ENCODE peak calls at places on chromosome 10, in five cellular contexts. U is BJ, Q is SW 1271, K is colonic mucosa, T is upper lobe of right lung. D is an unnamed sample.

GRCh38 chr10:71643904-71644303 is 75.7 kb downstream of the C10orf105 start:
- DNase-seq in U (no peak), Q (no peak), K (no peak), T (no peak), D (no peak)

GRCh38 chr10:29479081-29479917 is 155.5 kb downstream of the SVIL start:
- DNase-seq in U (no peak), Q (no peak), K (no peak), T (no peak), D (no peak)

GRCh38 chr10:79308969-79309665 is 38.2 kb upstream of the PPIF start:
- DNase-seq in U (no peak), Q (no peak), K (peak), T (no peak), D (no peak)

GRCh38 chr10:50600831-50601466 is 22.8 kb downstream of the SGMS1 start:
- DNase-seq in U (no peak), Q (no peak), K (no peak), T (no peak), D (no peak)

GRCh38 chr10:106278385-106278784 is 886.1 kb downstream of the SORCS1 start:
- DNase-seq in U (no peak), Q (no peak), K (no peak), T (no peak), D (no peak)

GRCh38 chr10:9342865-9343450 is 1288.5 kb downstream of the GATA3 start:
- DNase-seq in U (no peak), Q (peak), K (no peak), T (no peak), D (peak)

GRCh38 chr10:43214956-43215561 is 51.8 kb downstream of the RASGEF1A start:
- DNase-seq in U (no peak), Q (no peak), K (no peak), T (no peak), D (no peak)

GRCh38 chr10:36066102-36066501 is 424.0 kb upstream of the FZD8 start:
- DNase-seq in U (no peak), Q (no peak), K (no peak), T (no peak), D (no peak)

GRCh38 chr10:51137741-51138529 is 63.6 kb downstream of the PRKG1 start:
- DNase-seq in U (peak), Q (no peak), K (no peak), T (no peak), D (no peak)

GRCh38 chr10:101892782-101893391 is 49.3 kb upstream of the KCNIP2 start:
- DNase-seq in U (no peak), Q (no peak), K (no peak), T (no peak), D (no peak)

GRCh38 chr10:17232276-17232987 is 4.4 kb downstream of the VIM start:
- DNase-seq in U (no peak), Q (no peak), K (no peak), T (no peak), D (no peak)

GRCh38 chr10:84065764-84066163 is 73.5 kb upstream of the GHITM start:
- DNase-seq in U (no peak), Q (no peak), K (no peak), T (no peak), D (no peak)

GRCh38 chr10:74949434-74949833 is 123.0 kb downstream of the KAT6B start:
- DNase-seq in U (no peak), Q (no peak), K (no peak), T (no peak), D (no peak)

GRCh38 chr10:103123282-103124033 is 69.6 kb downstream of the NT5C2 start:
- DNase-seq in U (no peak), Q (no peak), K (no peak), T (no peak), D (no peak)

GRCh38 chr10:108735380-108735779 is 1187.9 kb downstream of the XPNPEP1 start:
- DNase-seq in U (no peak), Q (no peak), K (no peak), T (no peak), D (no peak)

GRCh38 chr10:128137877-128138276 is 11.7 kb upstream of the MKI67 start:
- DNase-seq in U (no peak), Q (no peak), K (no peak), T (no peak), D (no peak)

GRCh38 chr10:72094574-72094973 is 6.2 kb upstream of the SPOCK2 start:
- DNase-seq in U (no peak), Q (no peak), K (no peak), T (no peak), D (no peak)

GRCh38 chr10:43341450-43341849 is 30.0 kb upstream of the FXYD4 start:
- DNase-seq in U (no peak), Q (no peak), K (no peak), T (no peak), D (no peak)

GRCh38 chr10:3325954-3326353 is 153.4 kb upstream of the PITRM1 start:
- DNase-seq in U (no peak), Q (no peak), K (no peak), T (no peak), D (no peak)

GRCh38 chr10:64558094-64558870 is 1037.1 kb downstream of the REEP3 start:
- DNase-seq in U (no peak), Q (no peak), K (no peak), T (no peak), D (no peak)

GRCh38 chr10:78948616-78949015 is 120.2 kb upstream of the ZMIZ1 start:
- DNase-seq in U (no peak), Q (no peak), K (no peak), T (no peak), D (no peak)

GRCh38 chr10:12390733-12391132 is 41.4 kb downstream of the CAMK1D start:
- DNase-seq in U (no peak), Q (no peak), K (no peak), T (no peak), D (no peak)

GRCh38 chr10:123379156-123379555 is 225.0 kb downstream of the BUB3 start:
- DNase-seq in U (no peak), Q (no peak), K (no peak), T (peak), D (no peak)

GRCh38 chr10:119542990-119543813 is 683 bp upstream of the RGS10 start:
- DNase-seq in U (no peak), Q (peak), K (peak), T (peak), D (peak)

GRCh38 chr10:64396105-64396504 is 874.9 kb downstream of the REEP3 start:
- DNase-seq in U (no peak), Q (peak), K (no peak), T (no peak), D (no peak)

GRCh38 chr10:31599626-31600504 is 280.8 kb downstream of the ZEB1 start:
- DNase-seq in U (no peak), Q (no peak), K (no peak), T (no peak), D (no peak)

GRCh38 chr10:61284222-61284890 is 168.8 kb downstream of the TMEM26 start:
- DNase-seq in U (peak), Q (peak), K (no peak), T (no peak), D (peak)

GRCh38 chr10:77319557-77319956 is 318.1 kb downstream of the KCNMA1 start:
- DNase-seq in U (no peak), Q (no peak), K (no peak), T (no peak), D (no peak)

GRCh38 chr10:109239371-109239770 is 683.9 kb downstream of the XPNPEP1 start:
- DNase-seq in U (no peak), Q (no peak), K (no peak), T (no peak), D (no peak)

GRCh38 chr10:132942101-132942739 is at the start of gene CFAP46:
- DNase-seq in U (no peak), Q (no peak), K (no peak), T (peak), D (no peak)

GRCh38 chr10:122142652-122143237 is 128.4 kb upstream of the BTBD16 start:
- DNase-seq in U (no peak), Q (no peak), K (peak), T (no peak), D (no peak)

GRCh38 chr10:47036771-47037170 is 125.5 kb downstream of the PTPN20 start:
- DNase-seq in U (no peak), Q (no peak), K (no peak), T (peak), D (no peak)

GRCh38 chr10:90319188-90319914 is 538.5 kb downstream of the HTR7 start:
- DNase-seq in U (no peak), Q (peak), K (no peak), T (no peak), D (peak)

GRCh38 chr10:105406488-105406887 is 765.4 kb downstream of the SORCS3 start:
- DNase-seq in U (no peak), Q (no peak), K (no peak), T (no peak), D (no peak)

GRCh38 chr10:90413196-90413595 is 444.6 kb downstream of the HTR7 start:
- DNase-seq in U (no peak), Q (no peak), K (no peak), T (no peak), D (no peak)

D was measured in Panc1.